ENCODE peak calls at places on chromosome 19, in five cellular contexts. J is fibroblast of mammary gland, F is NCI-H1092, G is NCI-H69, K is MCF 10A. E is an unnamed sample.

GRCh38 chr19:5436101-5436947 is 18.9 kb upstream of the ZNRF4 start:
- DNase-seq in J (peak), F (peak), G (peak), K (no peak), E (no peak)

GRCh38 chr19:31519216-31519615 is 170.0 kb upstream of the TSHZ3 start:
- DNase-seq in J (no peak), F (no peak), G (no peak), K (no peak), E (no peak)

GRCh38 chr19:43586346-43586745 is 9.6 kb downstream of the IRGQ start:
- DNase-seq in J (no peak), F (no peak), G (no peak), K (no peak), E (no peak)

GRCh38 chr19:52527134-52527953 is at the start of gene ZNF808:
- DNase-seq in J (peak), F (peak), G (peak), K (peak), E (peak)

GRCh38 chr19:40633207-40633606 is 32.0 kb downstream of the LTBP4 start:
- DNase-seq in J (peak), F (no peak), G (no peak), K (no peak), E (no peak)

GRCh38 chr19:35959040-35959967 is 23.1 kb downstream of the LRFN3 start:
- DNase-seq in J (no peak), F (no peak), G (peak), K (no peak), E (peak)

GRCh38 chr19:46381346-46381745 is 32.0 kb downstream of the CCDC8 start:
- DNase-seq in J (no peak), F (no peak), G (no peak), K (no peak), E (no peak)

GRCh38 chr19:35251456-35251855 is 2.7 kb downstream of the LSR start:
- DNase-seq in J (no peak), F (no peak), G (no peak), K (no peak), E (no peak)

GRCh38 chr19:39506944-39507714 is 7.8 kb upstream of the SELENOV start:
- DNase-seq in J (peak), F (no peak), G (peak), K (peak), E (peak)

GRCh38 chr19:40525234-40526051 is 51.2 kb upstream of the SHKBP1 start:
- DNase-seq in J (no peak), F (no peak), G (no peak), K (no peak), E (no peak)

GRCh38 chr19:44626067-44626624 is 12.8 kb downstream of the IGSF23 start:
- DNase-seq in J (peak), F (no peak), G (no peak), K (peak), E (no peak)

GRCh38 chr19:30223866-30224688 is 148.1 kb upstream of the ZNF536 start:
- DNase-seq in J (no peak), F (no peak), G (no peak), K (no peak), E (no peak)

GRCh38 chr19:21586341-21587116 is 81.1 kb downstream of the ZNF429 start:
- DNase-seq in J (no peak), F (no peak), G (peak), K (no peak), E (no peak)

GRCh38 chr19:44847144-44848035 is 1.3 kb downstream of the NECTIN2 start:
- DNase-seq in J (peak), F (no peak), G (peak), K (peak), E (peak)

GRCh38 chr19:4533334-4533733 is 1.7 kb downstream of the PLIN5 start:
- DNase-seq in J (no peak), F (no peak), G (no peak), K (no peak), E (no peak)

GRCh38 chr19:38264486-38265212 is at the start of gene SPINT2:
- DNase-seq in J (no peak), F (peak), G (no peak), K (no peak), E (peak)

GRCh38 chr19:4596033-4596904 is 36.8 kb upstream of the SEMA6B start:
- DNase-seq in J (no peak), F (no peak), G (no peak), K (no peak), E (no peak)

GRCh38 chr19:28577199-28577598 is 635.8 kb downstream of the UQCRFS1 start:
- DNase-seq in J (no peak), F (no peak), G (no peak), K (no peak), E (no peak)

GRCh38 chr19:13099073-13099999 is 3.3 kb downstream of the LYL1 start:
- DNase-seq in J (peak), F (no peak), G (peak), K (no peak), E (peak)

GRCh38 chr19:38401148-38401547 is 1.7 kb upstream of the FAM98C start:
- DNase-seq in J (peak), F (no peak), G (no peak), K (no peak), E (no peak)

GRCh38 chr19:48962029-48962848 is 2.9 kb upstream of the FTL start:
- DNase-seq in J (peak), F (no peak), G (peak), K (peak), E (peak)

GRCh38 chr19:15453091-15453498 is 3.3 kb upstream of the WIZ start:
- DNase-seq in J (no peak), F (no peak), G (no peak), K (no peak), E (no peak)

GRCh38 chr19:46603195-46603637 is 2.1 kb downstream of the CALM3 start:
- DNase-seq in J (no peak), F (no peak), G (no peak), K (no peak), E (no peak)

GRCh38 chr19:8473652-8474476 is 28.6 kb downstream of the PRAM1 start:
- DNase-seq in J (no peak), F (no peak), G (no peak), K (no peak), E (no peak)

GRCh38 chr19:19737559-19738332 is 4.8 kb upstream of the ZNF14 start:
- DNase-seq in J (no peak), F (no peak), G (peak), K (no peak), E (no peak)

GRCh38 chr19:13401388-13401787 is 104.9 kb downstream of the CACNA1A start:
- DNase-seq in J (peak), F (no peak), G (peak), K (peak), E (no peak)